ENCODE peak calls at places on chromosomes 6 and 20, in four cellular contexts. U is H1, T is WTC11, R is HepG2. X is an unnamed sample.

GRCh38 chr20:25248501-25249172 is 752 bp downstream of the PYGB start:
- DNase-seq in T (peak), U (no peak), R (no peak), X (no peak)

GRCh38 chr6:151071295-151071694 is 168.5 kb upstream of the AKAP12 start:
- DNase-seq in R (peak), T (no peak), U (no peak), X (no peak)

GRCh38 chr6:83815631-83816030 is 37.5 kb upstream of the RIPPLY2 start:
- DNase-seq in T (no peak), R (no peak), U (no peak), X (no peak)

GRCh38 chr20:44901972-44902371 is 7.9 kb upstream of the PABPC1L start:
- DNase-seq in T (no peak), U (no peak), R (no peak), X (no peak)

GRCh38 chr6:79570802-79571367 is 33.7 kb upstream of the LCA5 start:
- DNase-seq in R (peak), U (no peak), T (no peak), X (no peak)

GRCh38 chr6:109050012-109050411 is 44.6 kb downstream of the SESN1 start:
- DNase-seq in R (peak), U (no peak), T (no peak), X (no peak)

GRCh38 chr6:14170128-14170527 is 52.6 kb downstream of the CD83 start:
- DNase-seq in T (no peak), R (no peak), U (no peak), X (no peak)

GRCh38 chr6:89087881-89088280 is 7.3 kb downstream of the PNRC1 start:
- DNase-seq in R (no peak), U (no peak), T (no peak), X (no peak)

GRCh38 chr6:52049252-52050050 is 38.0 kb downstream of the PKHD1 start:
- DNase-seq in R (peak), T (no peak), U (no peak), X (peak)

GRCh38 chr20:62437985-62438384 is 10.6 kb upstream of the RBBP8NL start:
- DNase-seq in U (no peak), T (peak), R (no peak), X (no peak)

GRCh38 chr6:41155132-41155805 is 1.1 kb upstream of the TREML1 start:
- DNase-seq in U (no peak), R (peak), T (no peak), X (no peak)

GRCh38 chr20:17014217-17014616 is 212.6 kb upstream of the PCSK2 start:
- DNase-seq in U (no peak), T (peak), R (no peak), X (no peak)

GRCh38 chr6:13668291-13668928 is 43.2 kb downstream of the RANBP9 start:
- DNase-seq in U (no peak), T (no peak), R (no peak), X (no peak)

GRCh38 chr20:10637563-10637962 is 36.2 kb downstream of the JAG1 start:
- DNase-seq in U (peak), T (peak), R (no peak), X (no peak)

GRCh38 chr6:43216200-43216599 is 13.1 kb downstream of the DNPH1 start:
- DNase-seq in T (no peak), R (no peak), U (no peak), X (no peak)

GRCh38 chr6:38824243-38824894 is 109.3 kb downstream of the DNAH8 start:
- DNase-seq in T (no peak), R (no peak), U (no peak), X (no peak)

GRCh38 chr6:161038229-161039003 is 46.8 kb downstream of the MAP3K4 start:
- DNase-seq in R (no peak), T (no peak), U (no peak), X (peak)

GRCh38 chr20:16062661-16063591 is 510.3 kb downstream of the KIF16B start:
- DNase-seq in R (no peak), U (no peak), T (no peak), X (no peak)

GRCh38 chr6:151576658-151577057 is 82.8 kb downstream of the CCDC170 start:
- DNase-seq in R (no peak), T (no peak), U (no peak), X (no peak)

GRCh38 chr6:128364766-128365519 is 155.5 kb downstream of the PTPRK start:
- DNase-seq in T (no peak), U (no peak), R (no peak), X (no peak)

GRCh38 chr6:109449064-109449788 is 6.3 kb downstream of the MICAL1 start:
- DNase-seq in T (no peak), U (no peak), R (no peak), X (no peak)

GRCh38 chr6:29647927-29648642 is 8.8 kb upstream of the MOG start:
- DNase-seq in T (no peak), R (peak), U (no peak), X (peak)

GRCh38 chr20:32807706-32808105 is 12.0 kb upstream of the MAPRE1 start:
- DNase-seq in T (peak), R (no peak), U (peak), X (no peak)

GRCh38 chr6:79604583-79605037 is 26.5 kb upstream of the SH3BGRL2 start:
- DNase-seq in T (no peak), U (no peak), R (peak), X (no peak)

GRCh38 chr6:160765412-160765811 is 63.4 kb downstream of the PLG start:
- DNase-seq in U (no peak), R (no peak), T (peak), X (no peak)

GRCh38 chr20:62361799-62362589 is 5.1 kb downstream of the LAMA5 start:
- DNase-seq in R (peak), U (peak), T (peak), X (peak)

GRCh38 chr6:48032156-48032555 is 78.8 kb downstream of the PTCHD4 start:
- DNase-seq in T (no peak), R (peak), U (no peak), X (no peak)

GRCh38 chr6:169981051-169981450 is 229.6 kb downstream of the ERMARD start:
- DNase-seq in T (no peak), U (no peak), R (no peak), X (no peak)

GRCh38 chr20:25453035-25453810 is 45.8 kb downstream of the GINS1 start:
- DNase-seq in R (no peak), U (no peak), T (no peak), X (no peak)

GRCh38 chr20:57603120-57603519 is 17.1 kb downstream of the ZBP1 start:
- DNase-seq in R (no peak), U (no peak), T (no peak), X (no peak)

GRCh38 chr20:39623584-39624234 is 661.6 kb downstream of the DHX35 start:
- DNase-seq in R (no peak), U (no peak), T (no peak), X (no peak)
- TF ChIP-seq ATF3 in R (no peak), U (no peak), T (no peak), X (no peak)

GRCh38 chr20:39397646-39398045 is 435.5 kb downstream of the DHX35 start:
- DNase-seq in U (no peak), R (no peak), T (no peak), X (no peak)

GRCh38 chr20:39399463-39399862 is 437.3 kb downstream of the DHX35 start:
- DNase-seq in T (no peak), R (no peak), U (no peak), X (no peak)

GRCh38 chr20:39395478-39396291 is 433.5 kb downstream of the DHX35 start:
- DNase-seq in T (no peak), R (no peak), U (no peak), X (no peak)

GRCh38 chr20:39394461-39394860 is 432.3 kb downstream of the DHX35 start:
- DNase-seq in R (no peak), T (no peak), U (no peak), X (no peak)

GRCh38 chr20:39398656-39399055 is 436.5 kb downstream of the DHX35 start:
- DNase-seq in R (no peak), T (peak), U (no peak), X (no peak)
- TF ChIP-seq ATF3 in R (no peak), T (no peak), U (no peak), X (no peak)

DNA sequence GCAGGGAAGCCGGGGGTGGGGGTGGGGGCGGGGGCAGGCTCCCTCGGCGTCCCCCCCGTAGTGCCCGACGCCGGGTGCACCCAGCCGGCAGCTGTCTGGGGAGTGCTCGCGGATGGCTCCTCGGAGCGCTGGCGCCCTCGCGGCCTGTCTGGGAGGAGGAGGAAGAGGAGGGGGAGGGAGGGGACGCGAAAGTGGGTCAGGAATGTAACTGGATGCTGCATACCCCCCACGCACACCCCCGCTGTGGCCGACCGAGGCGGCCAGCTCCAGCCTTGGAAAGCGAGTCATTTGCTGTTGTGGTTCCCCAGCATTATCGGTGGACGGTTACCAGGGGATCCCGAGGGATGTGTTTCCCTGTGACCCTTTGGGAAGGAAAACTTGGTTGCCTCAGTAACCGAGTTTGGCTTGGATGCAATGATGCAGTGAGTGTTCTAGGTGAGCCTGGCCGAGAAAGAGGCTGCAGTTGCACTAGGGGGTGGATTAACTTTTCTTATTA is 55.3 kb upstream of the RREB1 start:
- DNase-seq in U (peak), T (peak), R (no peak), X (no peak)
- TF ChIP-seq ATF3 in U (no peak), T (no peak), R (no peak), X (no peak)

GRCh38 chr6:98833101-98834059 is 994 bp upstream of the POU3F2 start:
- DNase-seq in R (no peak), T (no peak), U (peak), X (no peak)

GRCh38 chr6:98835149-98836024 is 1.0 kb downstream of the POU3F2 start:
- DNase-seq in T (no peak), R (no peak), U (peak), X (no peak)

GRCh38 chr6:98831057-98832031 is 3.0 kb upstream of the POU3F2 start:
- DNase-seq in U (peak), R (no peak), T (peak), X (no peak)

GRCh38 chr6:98834060-98835031 is at the start of gene POU3F2:
- DNase-seq in T (peak), U (peak), R (peak), X (no peak)

GRCh38 chr6:98832282-98833100 is 1.9 kb upstream of the POU3F2 start:
- DNase-seq in T (peak), R (no peak), U (no peak), X (no peak)
- TF ChIP-seq ATF3 in T (no peak), R (no peak), U (no peak), X (no peak)

GRCh38 chr6:227074-227782 is 65.1 kb upstream of the DUSP22 start:
- DNase-seq in U (no peak), T (no peak), R (no peak), X (no peak)
- TF ChIP-seq ATF3 in U (no peak), T (no peak), R (no peak), X (no peak)

GRCh38 chr6:44667226-44667625 is 279.7 kb downstream of the CDC5L start:
- DNase-seq in U (peak), R (peak), T (peak), X (peak)
- TF ChIP-seq ATF3 in U (no peak), R (no peak), T (no peak), X (no peak)

DNA sequence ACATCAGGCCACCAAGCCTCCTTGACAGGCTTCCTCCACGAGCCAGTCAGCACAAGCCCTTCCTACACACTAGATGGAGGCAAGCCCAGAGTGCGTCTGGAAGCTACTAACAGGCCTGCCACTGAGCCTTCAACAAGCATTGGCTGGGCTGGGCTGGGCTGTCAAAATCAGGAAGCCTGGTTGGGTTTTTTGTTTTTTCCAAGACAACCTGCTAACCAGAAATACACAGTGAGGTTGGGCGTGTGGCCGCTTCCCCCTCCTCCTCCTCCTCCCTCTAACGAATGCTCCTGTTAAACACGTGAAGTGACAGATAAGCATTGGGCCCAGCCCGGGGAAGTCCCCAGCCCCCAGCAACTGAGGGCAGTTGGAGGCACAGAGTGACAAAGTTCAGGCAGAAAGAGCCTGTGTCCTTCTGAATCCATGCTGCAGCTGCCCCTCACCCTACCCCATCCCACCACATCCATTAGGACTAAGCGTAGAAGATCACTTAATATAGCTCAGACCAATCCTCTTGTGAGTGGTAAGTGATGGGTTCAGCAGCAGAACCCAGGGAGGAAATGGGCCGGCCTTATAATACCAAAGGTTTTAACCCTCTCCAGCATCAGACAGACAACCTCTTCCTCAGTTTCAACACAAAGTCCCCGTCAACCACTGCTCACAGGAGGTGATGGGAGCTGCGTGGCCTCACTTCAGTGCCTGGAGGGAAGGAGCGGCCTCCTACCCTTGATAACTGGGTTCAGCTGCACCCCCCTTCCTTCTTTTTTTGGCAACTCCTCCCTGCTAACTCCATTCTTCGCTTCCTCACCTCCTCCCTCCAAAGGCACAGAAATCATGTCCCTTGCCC is 1.1 kb downstream of the NFATC2 start:
- DNase-seq in R (peak), U (no peak), T (peak), X (no peak)
- TF ChIP-seq ATF3 in R (peak), U (no peak), T (no peak), X (no peak)

GRCh38 chr6:17470953-17471335 is 77.5 kb downstream of the CAP2 start:
- DNase-seq in U (no peak), T (no peak), R (no peak), X (no peak)
- TF ChIP-seq ATF3 in U (no peak), T (no peak), R (no peak), X (no peak)

GRCh38 chr20:59814835-59815340 is 118.5 kb downstream of the SYCP2 start:
- DNase-seq in T (no peak), U (no peak), R (no peak), X (no peak)

GRCh38 chr20:59811681-59812171 is 121.7 kb downstream of the SYCP2 start:
- DNase-seq in U (peak), T (no peak), R (no peak), X (no peak)

GRCh38 chr20:59813948-59814834 is 119.2 kb downstream of the SYCP2 start:
- DNase-seq in T (no peak), R (no peak), U (peak), X (no peak)

GRCh38 chr20:59812286-59813125 is 120.9 kb downstream of the SYCP2 start:
- DNase-seq in U (peak), T (no peak), R (no peak), X (no peak)

GRCh38 chr20:59813126-59813947 is 120.1 kb downstream of the SYCP2 start:
- DNase-seq in T (no peak), U (peak), R (no peak), X (no peak)
- TF ChIP-seq ATF3 in T (no peak), U (no peak), R (no peak), X (no peak)